ENCODE peak calls at places on chromosomes 6 and 20, in seven cellular contexts. B is foreskin fibroblast; D is naive thymus-derived CD8-positive, alpha-beta T cell; S is stimulated activated CD4-positive, alpha-beta T cell treated with anti-CD3 and anti-CD28 coated beads, Interleukin-4, amount 100 ng/mL, for 1 hour; Q is SK-N-SH; E is T follicular helper cell; W is iris pigment epithelial cell. V is an unnamed sample.

GRCh38 chr20:2692886-2693285 is 306 bp downstream of the EBF4 start:
- DNase-seq in Q (no peak), B (no peak), E (no peak), S (peak; percentile 30), W (no peak), D (peak; percentile 15), V (no peak)

GRCh38 chr6:51972659-51973058 is 114.8 kb downstream of the PKHD1 start:
- DNase-seq in D (no peak), W (no peak), S (no peak), Q (peak; percentile 64), B (no peak), E (no peak), V (no peak)

GRCh38 chr6:53410508-53411258 is 61.9 kb upstream of the ELOVL5 start:
- DNase-seq in Q (peak; percentile 49), W (peak; percentile 54), S (peak; percentile 54), B (peak; percentile 37), D (peak; percentile 37), E (peak; percentile 50), V (peak; percentile 69)

GRCh38 chr20:62959101-62959971 is 6.8 kb downstream of the SLC17A9 start:
- DNase-seq in W (no peak), E (no peak), Q (peak; percentile 12), D (no peak), B (no peak), S (no peak), V (no peak)

GRCh38 chr6:1624071-1624847 is 14.5 kb downstream of the FOXC1 start:
- DNase-seq in D (no peak), S (no peak), Q (no peak), W (peak; percentile 53), B (no peak), E (no peak), V (no peak)

GRCh38 chr6:29529956-29530355 is 29.6 kb downstream of the UBD start:
- DNase-seq in B (no peak), E (no peak), D (no peak), W (no peak), S (no peak), Q (no peak), V (no peak)

GRCh38 chr6:130365166-130366010 is 429 bp upstream of the TMEM200A start:
- DNase-seq in D (peak; percentile 22), W (peak; percentile 63), B (peak; percentile 63), Q (peak; percentile 84), E (no peak), S (peak; percentile 60), V (no peak)

GRCh38 chr20:3000852-3001523 is 42.4 kb upstream of the GNRH2 start:
- DNase-seq in W (peak; percentile 73), B (peak; percentile 28), D (peak; percentile 32), S (no peak), Q (peak; percentile 53), E (no peak), V (peak; percentile 83)